ENCODE peak calls at places on chromosome 18, in eight cellular contexts. I, F, P, E, X, O, H and D are unnamed samples. For H3K4me1, the result is how much of the 10 kb centered on the place peaks cover.

GRCh38 chr18:52287151-52287550 is 52.8 kb upstream of the DCC start:
- DNase-seq in I (no peak), F (no peak), P (no peak), E (no peak), X (no peak), O (no peak), H (no peak), D (no peak)

GRCh38 chr18:25503567-25504081 is 151.7 kb upstream of the ZNF521 start:
- DNase-seq in I (peak), F (peak), P (no peak), E (peak), X (peak), O (peak), H (peak), D (peak)

GRCh38 chr18:21735452-21736015 is 5.1 kb upstream of the MIB1 start:
- DNase-seq in I (peak), F (no peak), P (no peak), E (peak), X (peak), O (no peak), H (no peak), D (no peak)

GRCh38 chr18:10140461-10140911 is 226.7 kb downstream of the VAPA start:
- DNase-seq in I (no peak), F (peak), P (no peak), E (no peak), X (peak), O (no peak), H (no peak), D (no peak)

GRCh38 chr18:50281295-50281971 is at the start of gene MBD1:
- DNase-seq in I (peak), F (peak), P (peak), E (peak), X (peak), O (peak), H (peak), D (peak)

GRCh38 chr18:73365018-73365417 is 497.2 kb upstream of the NETO1 start:
- DNase-seq in I (no peak), F (no peak), P (no peak), E (no peak), X (peak), O (no peak), H (no peak), D (no peak)

GRCh38 chr18:62044490-62045000 is 142.3 kb downstream of the PIGN start:
- DNase-seq in I (no peak), F (no peak), P (no peak), E (no peak), X (no peak), O (no peak), H (no peak), D (no peak)

GRCh38 chr18:23502516-23503037 is 734 bp upstream of the RMC1 start:
- DNase-seq in I (no peak), F (no peak), P (no peak), E (peak), X (no peak), O (no peak), H (no peak), D (no peak)

GRCh38 chr18:58640891-58641610 is 12.2 kb upstream of the ALPK2 start:
- DNase-seq in I (no peak), F (no peak), P (no peak), E (no peak), X (no peak), O (no peak), H (no peak), D (no peak)

GRCh38 chr18:61531182-61531581 is 198.0 kb downstream of the CDH20 start:
- DNase-seq in I (no peak), F (no peak), P (no peak), E (no peak), X (no peak), O (no peak), H (no peak), D (no peak)

GRCh38 chr18:61854578-61854977 is 38.2 kb downstream of the RNF152 start:
- DNase-seq in I (no peak), F (no peak), P (no peak), E (no peak), X (peak), O (no peak), H (no peak), D (no peak)

GRCh38 chr18:51051105-51051712 is 21.2 kb downstream of the SMAD4 start:
- DNase-seq in I (no peak), F (peak), P (no peak), E (no peak), X (peak), O (no peak), H (peak), D (no peak)

GRCh38 chr18:62339106-62339988 is 14.2 kb downstream of the TNFRSF11A start:
- DNase-seq in I (no peak), F (peak), P (no peak), E (peak), X (peak), O (no peak), H (no peak), D (no peak)

GRCh38 chr18:76450912-76451421 is 44.1 kb downstream of the ZNF516 start:
- DNase-seq in I (peak), F (no peak), P (no peak), E (peak), X (peak), O (no peak), H (no peak), D (peak)
- TF ChIP-seq POLR2A in I (no peak), F (no peak), P (no peak), E (no peak), X (peak), O (no peak), H (no peak), D (no peak)

GRCh38 chr18:48468151-48468550 is 59.0 kb upstream of the ZBTB7C start:
- DNase-seq in I (no peak), F (no peak), P (no peak), E (no peak), X (no peak), O (no peak), H (no peak), D (no peak)

GRCh38 chr18:48462510-48462909 is 53.3 kb upstream of the ZBTB7C start:
- DNase-seq in I (peak), F (no peak), P (no peak), E (no peak), X (no peak), O (no peak), H (no peak), D (no peak)

GRCh38 chr18:48472610-48473009 is 63.4 kb upstream of the ZBTB7C start:
- DNase-seq in I (no peak), F (no peak), P (no peak), E (no peak), X (no peak), O (no peak), H (no peak), D (no peak)

GRCh38 chr18:48470484-48471180 is 61.4 kb upstream of the ZBTB7C start:
- DNase-seq in I (no peak), F (no peak), P (no peak), E (no peak), X (no peak), O (no peak), H (no peak), D (no peak)

DNA sequence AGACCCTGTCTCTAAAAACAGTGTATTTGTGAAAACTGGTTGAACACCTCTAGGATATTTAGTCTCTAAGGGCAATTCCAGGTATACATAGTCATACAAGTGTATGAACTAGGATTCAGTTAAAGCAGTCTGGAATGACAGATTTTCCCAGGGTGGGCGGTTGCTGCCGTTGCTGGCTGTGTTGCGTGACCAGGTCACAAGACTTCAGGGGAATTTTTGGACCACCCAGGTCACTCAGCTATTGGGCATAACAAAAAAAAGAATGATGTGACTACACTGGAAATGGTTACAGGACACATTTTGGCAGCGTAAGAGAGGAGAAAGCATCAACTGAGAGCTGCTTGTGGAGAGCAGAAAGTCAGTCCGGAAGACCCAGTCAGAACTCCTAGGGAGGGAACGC is 58.0 kb upstream of the ZBTB7C start:
- DNase-seq in I (no peak), F (no peak), P (no peak), E (no peak), X (no peak), O (no peak), H (no peak), D (no peak)
- H3K4me1 ChIP-seq in I (under half), F (under half), P (under half), E (under half), X (under half), O (under half), H (under half), D (under half)

GRCh38 chr18:12254820-12255511 is 805 bp downstream of the CIDEA start:
- DNase-seq in I (no peak), F (no peak), P (no peak), E (no peak), X (no peak), O (no peak), H (no peak), D (no peak)
- H3K4me3 ChIP-seq in I (no peak), F (no peak), P (peak), E (no peak), X (no peak), O (no peak), H (no peak), D (peak)

GRCh38 chr18:46917808-46918600 is 602 bp downstream of the KATNAL2 start:
- DNase-seq in I (peak), F (no peak), P (no peak), E (peak), X (peak), O (peak), H (peak), D (no peak)
- TF ChIP-seq POLR2A in I (no peak), F (no peak), P (no peak), E (no peak), X (no peak), O (no peak), H (no peak), D (no peak)

GRCh38 chr18:57436965-57437333 is 1.8 kb downstream of the ONECUT2 start:
- DNase-seq in I (no peak), F (no peak), P (no peak), E (no peak), X (no peak), O (no peak), H (no peak), D (no peak)

GRCh38 chr18:57437433-57437781 is 2.2 kb downstream of the ONECUT2 start:
- DNase-seq in I (no peak), F (no peak), P (no peak), E (no peak), X (no peak), O (no peak), H (no peak), D (no peak)

GRCh38 chr18:57439617-57439975 is 4.4 kb downstream of the ONECUT2 start:
- DNase-seq in I (no peak), F (no peak), P (no peak), E (no peak), X (no peak), O (no peak), H (no peak), D (no peak)

GRCh38 chr18:57438669-57439616 is 3.8 kb downstream of the ONECUT2 start:
- DNase-seq in I (no peak), F (no peak), P (no peak), E (no peak), X (no peak), O (no peak), H (no peak), D (no peak)

GRCh38 chr18:57437782-57438668 is 2.9 kb downstream of the ONECUT2 start:
- DNase-seq in I (no peak), F (peak), P (no peak), E (peak), X (peak), O (no peak), H (no peak), D (no peak)
- H3K4me1 ChIP-seq in I (under half), F (under half), P (half or more), E (under half), X (under half), O (under half), H (under half), D (under half)

GRCh38 chr18:26619350-26619749 is 71.0 kb upstream of the KCTD1 start:
- DNase-seq in I (no peak), F (no peak), P (no peak), E (no peak), X (no peak), O (no peak), H (no peak), D (no peak)

GRCh38 chr18:26624443-26624842 is 76.1 kb upstream of the KCTD1 start:
- DNase-seq in I (no peak), F (no peak), P (peak), E (no peak), X (no peak), O (no peak), H (no peak), D (no peak)

GRCh38 chr18:26617151-26617554 is 68.8 kb upstream of the KCTD1 start:
- DNase-seq in I (no peak), F (peak), P (no peak), E (no peak), X (peak), O (no peak), H (no peak), D (no peak)

GRCh38 chr18:26618130-26618529 is 69.8 kb upstream of the KCTD1 start:
- DNase-seq in I (no peak), F (no peak), P (no peak), E (no peak), X (no peak), O (no peak), H (no peak), D (no peak)

DNA sequence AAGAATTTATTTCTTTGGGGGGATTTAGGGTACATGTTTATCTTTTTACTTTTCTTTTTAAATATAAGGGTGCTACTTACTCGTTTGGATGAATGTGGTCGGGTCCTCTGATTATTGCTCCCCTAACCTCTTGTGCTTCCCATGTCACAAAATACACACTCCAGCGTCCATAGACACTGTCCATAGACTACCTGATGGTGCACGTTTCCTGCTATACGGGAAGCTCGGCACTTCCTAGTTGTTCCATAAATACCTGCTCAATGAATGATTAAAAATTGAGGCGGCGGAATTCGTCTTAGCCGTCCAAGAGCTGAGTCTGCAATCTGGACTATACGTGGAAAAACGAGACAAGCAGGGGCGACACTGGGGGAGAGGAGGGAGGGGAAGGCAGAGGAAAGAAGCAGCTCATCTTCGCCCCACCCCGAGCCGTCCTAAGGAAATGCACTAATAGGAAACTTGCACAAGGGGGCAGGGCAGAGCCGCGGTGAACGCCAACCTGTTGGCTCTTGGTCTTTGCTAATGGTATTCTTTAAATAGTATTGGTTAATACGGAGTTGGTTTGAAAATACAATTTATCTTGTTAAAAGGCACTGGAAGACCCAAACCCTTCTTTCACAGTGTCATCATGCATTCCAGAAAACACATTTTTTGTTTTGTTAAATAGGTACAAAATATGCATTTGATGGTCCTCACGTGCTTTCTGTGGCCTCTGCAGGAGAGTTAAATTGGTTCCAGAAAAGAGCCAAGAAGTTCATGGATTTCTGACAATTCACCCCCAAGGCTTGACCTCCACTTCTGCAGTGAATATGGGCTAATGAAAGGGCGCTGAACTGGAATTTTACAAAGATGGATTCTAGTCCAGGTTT is 73.0 kb upstream of the KCTD1 start:
- DNase-seq in I (peak), F (peak), P (no peak), E (peak), X (no peak), O (no peak), H (peak), D (no peak)
- H3K4me3 ChIP-seq in I (no peak), F (peak), P (peak), E (no peak), X (no peak), O (no peak), H (no peak), D (no peak)

GRCh38 chr18:78621141-78621540 is 358.5 kb upstream of the SALL3 start:
- DNase-seq in I (no peak), F (no peak), P (no peak), E (no peak), X (no peak), O (no peak), H (no peak), D (no peak)
- TF ChIP-seq POLR2A in I (no peak), F (no peak), P (no peak), E (no peak), X (no peak), O (no peak), H (no peak), D (no peak)